ENCODE peak calls at places on chromosomes 13 and 19, in six cellular contexts. O, T, M, Z, U and F are unnamed samples.

GRCh38 chr19:48351341-48351752 is 12.4 kb downstream of the TMEM143 start:
- DNase-seq in Z (peak), T (peak), U (peak), M (peak), O (peak), F (peak)

GRCh38 chr19:4456566-4456842 is 1.1 kb downstream of the UBXN6 start:
- DNase-seq in T (no peak), M (no peak), O (peak), U (peak), Z (peak), F (no peak)

GRCh38 chr19:39318071-39318470 is 2.6 kb downstream of the LRFN1 start:
- DNase-seq in Z (no peak), M (no peak), U (no peak), O (no peak), T (no peak), F (no peak)

GRCh38 chr13:38687246-38688229 is 661 bp downstream of the FREM2 start:
- DNase-seq in M (no peak), O (peak), T (no peak), Z (no peak), U (peak), F (peak)

GRCh38 chr13:75181906-75182305 is 300.1 kb downstream of the TBC1D4 start:
- DNase-seq in O (no peak), T (no peak), M (no peak), U (no peak), Z (no peak), F (peak)

GRCh38 chr13:81714513-81714912 is 1373.6 kb upstream of the SPRY2 start:
- DNase-seq in Z (no peak), U (no peak), T (no peak), M (no peak), O (no peak), F (no peak)

GRCh38 chr13:74886496-74886895 is 595.5 kb downstream of the TBC1D4 start:
- DNase-seq in Z (no peak), M (no peak), O (no peak), U (no peak), T (no peak), F (no peak)

GRCh38 chr13:26095846-26096245 is 44.0 kb upstream of the SHISA2 start:
- DNase-seq in U (no peak), O (no peak), Z (no peak), M (no peak), T (no peak), F (no peak)

GRCh38 chr19:52336117-52336811 is at the start of gene ZNF610:
- DNase-seq in O (peak), M (peak), T (peak), U (peak), Z (peak), F (peak)

GRCh38 chr19:12680034-12680433 is 1.6 kb downstream of the DHPS start:
- DNase-seq in U (no peak), Z (no peak), M (no peak), O (no peak), T (no peak), F (no peak)

GRCh38 chr19:19371056-19371455 is 34.4 kb upstream of the GATAD2A start:
- DNase-seq in U (peak), M (no peak), O (no peak), T (no peak), Z (no peak), F (no peak)

GRCh38 chr13:62544928-62545327 is 1129.3 kb upstream of the PCDH20 start:
- DNase-seq in O (no peak), T (no peak), M (no peak), U (no peak), Z (no peak), F (no peak)